ENCODE peak calls at places on chromosome 22, in four cellular contexts. G is lower lobe of right lung, H is hepatocyte, D is GM06990. L is an unnamed sample.

GRCh38 chr22:41445171-41446056 is 1.2 kb downstream of the TOB2 start:
- DNase-seq in D (peak), H (peak), G (peak), L (no peak)

GRCh38 chr22:17710023-17710422 is 64.2 kb downstream of the BID start:
- DNase-seq in G (no peak), D (no peak), H (no peak), L (no peak)

GRCh38 chr22:23549198-23549595 is 30.9 kb downstream of the IGLL1 start:
- DNase-seq in H (no peak), G (no peak), D (no peak), L (peak)

GRCh38 chr22:43500792-43501785 is 89.3 kb downstream of the MPPED1 start:
- DNase-seq in D (no peak), G (no peak), H (no peak), L (no peak)

GRCh38 chr22:36644333-36644757 is 59.2 kb downstream of the CACNG2 start:
- DNase-seq in G (no peak), H (peak), D (no peak), L (peak)

GRCh38 chr22:28034760-28035401 is 115.8 kb upstream of the PITPNB start:
- DNase-seq in H (peak), G (no peak), D (no peak), L (no peak)

GRCh38 chr22:38964989-38965388 is 7.6 kb downstream of the APOBEC3A start:
- DNase-seq in D (no peak), G (no peak), H (no peak), L (peak)

GRCh38 chr22:44455151-44455962 is 42.7 kb downstream of the RTL6 start:
- DNase-seq in D (peak), G (no peak), H (no peak), L (peak)

GRCh38 chr22:44459041-44459440 is 39.0 kb downstream of the RTL6 start:
- DNase-seq in D (no peak), G (no peak), H (no peak), L (no peak)

GRCh38 chr22:20424937-20425587 is 12.6 kb downstream of the SCARF2 start:
- DNase-seq in H (peak), D (no peak), G (no peak), L (no peak)

GRCh38 chr22:26172389-26172990 is 3.2 kb downstream of the SEZ6L start:
- DNase-seq in G (no peak), H (peak), D (no peak), L (peak)

GRCh38 chr22:42906605-42907338 is 49.7 kb upstream of the ARFGAP3 start:
- DNase-seq in H (no peak), G (no peak), D (no peak), L (no peak)

GRCh38 chr22:25183959-25184619 is 15.6 kb upstream of the CRYBB3 start:
- DNase-seq in H (no peak), D (no peak), G (no peak), L (no peak)

GRCh38 chr22:20111045-20111688 is 4.7 kb upstream of the RANBP1 start:
- DNase-seq in G (peak), H (peak), D (no peak), L (peak)

GRCh38 chr22:27107824-27108223 is 450.4 kb downstream of the MIAT start:
- DNase-seq in H (peak), D (no peak), G (no peak), L (no peak)

GRCh38 chr22:44996648-44997047 is 13.2 kb downstream of the PHF21B start:
- DNase-seq in H (no peak), D (no peak), G (no peak), L (no peak)

GRCh38 chr22:11066458-11067285 is 4461.3 kb upstream of the OR11H1 start:
- DNase-seq in G (peak), H (peak), D (no peak), L (peak)

GRCh38 chr22:42974223-42974622 is 40.7 kb downstream of the PACSIN2 start:
- DNase-seq in H (no peak), G (no peak), D (no peak), L (no peak)

GRCh38 chr22:41052661-41053490 is 39.5 kb upstream of the EP300 start:
- DNase-seq in H (peak), G (no peak), D (no peak), L (no peak)

GRCh38 chr22:39148727-39149535 is 3.5 kb downstream of the CBX7 start:
- DNase-seq in G (no peak), D (peak), H (peak), L (peak)

GRCh38 chr22:23137905-23138520 is 3.8 kb downstream of the RSPH14 start:
- DNase-seq in D (peak), G (no peak), H (no peak), L (peak)

GRCh38 chr22:27358096-27358870 is 443.3 kb downstream of the MN1 start:
- DNase-seq in G (no peak), D (no peak), H (no peak), L (no peak)

GRCh38 chr22:19709063-19709769 is 5.1 kb upstream of the SEPTIN5 start:
- DNase-seq in G (peak), D (no peak), H (no peak), L (no peak)

GRCh38 chr22:25159028-25159427 is 40.6 kb upstream of the CRYBB3 start:
- DNase-seq in H (no peak), G (no peak), D (no peak), L (no peak)

GRCh38 chr22:19121631-19122142 is 525 bp downstream of the DGCR2 start:
- DNase-seq in D (peak), G (peak), H (peak), L (peak)

GRCh38 chr22:19942071-19942885 is 660 bp upstream of the TXNRD2 start:
- DNase-seq in H (no peak), D (no peak), G (peak), L (peak)

GRCh38 chr22:35477911-35478582 is 62.6 kb upstream of the RASD2 start:
- DNase-seq in D (no peak), G (no peak), H (peak), L (no peak)

GRCh38 chr22:25172153-25172552 is 27.5 kb upstream of the CRYBB3 start:
- DNase-seq in G (no peak), H (peak), D (no peak), L (peak)

GRCh38 chr22:19037282-19038163 is 84.7 kb downstream of the DGCR2 start:
- DNase-seq in D (no peak), H (no peak), G (peak), L (no peak)

GRCh38 chr22:25027552-25027951 is 75.0 kb downstream of the KIAA1671 start:
- DNase-seq in G (no peak), D (no peak), H (peak), L (no peak)

GRCh38 chr22:26139320-26139719 is 29.9 kb upstream of the SEZ6L start:
- DNase-seq in D (no peak), H (no peak), G (no peak), L (no peak)

GRCh38 chr22:25780673-25781072 is 38.7 kb downstream of the MYO18B start:
- DNase-seq in G (no peak), D (no peak), H (peak), L (no peak)

GRCh38 chr22:11629661-11630385 is 3898.2 kb upstream of the OR11H1 start:
- DNase-seq in G (no peak), D (no peak), H (no peak), L (peak)

GRCh38 chr22:30128511-30128910 is 48.2 kb downstream of the HORMAD2 start:
- DNase-seq in H (no peak), G (no peak), D (no peak), L (no peak)

GRCh38 chr22:39457047-39457545 is 284 bp downstream of the MGAT3 start:
- DNase-seq in G (no peak), D (no peak), H (peak), L (peak)

GRCh38 chr22:21075516-21076138 is 29.9 kb downstream of the LRRC74B start:
- DNase-seq in G (no peak), D (no peak), H (no peak), L (no peak)

GRCh38 chr22:37726240-37726887 is 29.5 kb downstream of the TRIOBP start:
- DNase-seq in D (no peak), H (no peak), G (no peak), L (peak)
- TF ChIP-seq CTCF in D (no peak), H (no peak), G (no peak), L (peak)

GRCh38 chr22:49415219-49415951 is 412.3 kb downstream of the BRD1 start:
- DNase-seq in D (no peak), G (no peak), H (no peak), L (no peak)

GRCh38 chr22:49417326-49417725 is 410.3 kb downstream of the BRD1 start:
- DNase-seq in D (no peak), H (no peak), G (no peak), L (no peak)

GRCh38 chr22:49411236-49411635 is 416.4 kb downstream of the BRD1 start:
- DNase-seq in H (no peak), D (no peak), G (no peak), L (no peak)

GRCh38 chr22:49412236-49412635 is 415.4 kb downstream of the BRD1 start:
- DNase-seq in H (no peak), D (no peak), G (no peak), L (no peak)

DNA sequence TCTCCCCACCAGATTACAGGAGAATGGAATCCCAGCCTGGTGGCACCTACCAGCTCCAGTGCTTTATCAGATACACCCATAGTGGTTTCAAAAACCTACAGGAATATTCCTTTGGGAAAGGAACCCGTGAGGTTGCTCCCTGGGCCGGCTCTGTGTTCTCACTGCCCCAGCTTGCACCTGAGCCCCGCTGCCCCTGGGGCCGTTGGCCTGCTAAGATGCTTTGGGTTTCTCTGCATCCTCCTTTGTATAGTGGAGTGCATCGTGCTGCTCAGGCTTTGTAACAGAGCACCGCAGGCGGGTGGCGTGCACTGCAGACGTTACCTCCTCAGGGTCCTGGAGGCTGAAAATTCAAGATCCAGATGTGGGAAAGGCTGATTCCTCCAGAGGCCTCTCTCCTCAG is 414.1 kb downstream of the BRD1 start:
- DNase-seq in G (no peak), H (no peak), D (no peak), L (no peak)
- TF ChIP-seq CTCF in G (no peak), H (no peak), D (no peak), L (no peak)

DNA sequence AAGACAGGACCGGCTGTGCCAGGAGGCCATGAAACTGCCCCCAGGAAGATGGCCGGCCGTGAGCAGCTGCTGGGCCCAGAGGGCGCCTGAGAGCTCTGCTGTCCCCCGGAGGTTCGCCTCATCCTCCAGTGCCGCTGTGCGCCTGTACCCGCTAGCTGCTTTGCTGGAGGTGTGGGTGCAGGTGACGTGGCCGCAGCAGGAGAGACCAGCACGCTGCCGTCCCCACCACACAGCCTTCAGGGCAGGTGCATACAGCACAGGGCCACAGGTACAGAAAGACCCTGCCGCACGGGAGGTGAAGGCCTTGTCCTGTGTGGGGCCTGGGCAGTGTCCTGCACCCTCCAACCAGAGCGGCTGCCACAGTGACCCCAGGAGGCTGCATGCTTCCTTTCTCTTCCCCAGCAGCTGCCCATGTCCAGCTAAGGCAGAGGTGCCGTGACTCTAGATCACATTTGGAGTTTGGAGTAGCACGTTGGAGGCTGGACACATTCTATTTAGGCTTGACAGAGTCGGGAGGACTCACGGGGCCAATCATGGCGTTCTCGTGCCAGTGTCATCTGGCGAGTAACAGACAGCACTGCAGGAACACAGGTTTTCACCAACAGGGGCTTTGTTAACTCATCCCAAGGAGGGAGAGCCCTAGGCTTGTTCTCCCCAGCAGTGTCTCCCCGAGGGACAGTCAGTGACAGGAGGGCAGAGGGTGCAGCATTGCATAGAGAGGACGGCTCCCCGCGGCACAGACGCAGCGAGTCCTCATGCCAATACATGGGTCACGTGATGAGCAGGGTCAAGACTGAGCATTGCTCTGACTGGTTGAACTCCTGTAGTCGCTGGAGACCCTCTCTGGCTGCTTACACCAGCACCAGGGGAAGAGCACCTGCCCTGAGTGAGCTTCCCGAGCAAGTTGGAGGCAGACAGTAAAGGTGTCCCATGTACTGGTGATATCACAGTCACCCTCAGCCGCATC is 18.7 kb upstream of the PANX2 start:
- DNase-seq in H (no peak), G (no peak), D (no peak), L (no peak)
- TF ChIP-seq CTCF in H (no peak), G (no peak), D (no peak), L (no peak)

GRCh38 chr22:46696225-46696518 is 41.9 kb downstream of the CERK start:
- DNase-seq in G (no peak), D (no peak), H (no peak), L (no peak)

GRCh38 chr22:46695346-46696224 is 42.5 kb downstream of the CERK start:
- DNase-seq in D (no peak), G (peak), H (no peak), L (no peak)

GRCh38 chr22:46694423-46695170 is 43.5 kb downstream of the CERK start:
- DNase-seq in D (no peak), G (peak), H (no peak), L (no peak)

GRCh38 chr22:46691571-46691970 is 46.5 kb downstream of the CERK start:
- DNase-seq in D (no peak), G (peak), H (no peak), L (no peak)

GRCh38 chr22:46693634-46694422 is 44.2 kb downstream of the CERK start:
- DNase-seq in H (no peak), D (no peak), G (no peak), L (no peak)
- TF ChIP-seq CTCF in H (no peak), D (no peak), G (no peak), L (no peak)